ENCODE peak calls at places on chromosome 14, in eight cellular contexts. One of them, this sample, is unnamed.
A peak's percentile ranks its signal among the peaks of the same experiment; 100 is the strongest.

GRCh38 chr14:37145395-37145794 is 27.0 kb downstream of the SLC25A21 start:
- DNase-seq in iPS-NIHi11: no peak
- DNase-seq in D341Med: no peak
- DNase-seq in EL: peak; percentile 55
- DNase-seq in dorsolateral prefrontal cortex: no peak
- DNase-seq in uterus: no peak
- DNase-seq in stimulated activated CD4-positive, alpha-beta T cell treated with anti-CD3 and anti-CD28 coated beads, Interleukin-15, amount 100 ng/mL, for 24 hours: no peak
- DNase-seq in AG04449: no peak
- DNase-seq in this sample: no peak

GRCh38 chr14:28767851-28768548 is 1.4 kb downstream of the FOXG1 start:
- DNase-seq in iPS-NIHi11: peak; percentile 73
- DNase-seq in D341Med: peak; percentile 50
- DNase-seq in EL: no peak
- DNase-seq in dorsolateral prefrontal cortex: no peak
- DNase-seq in uterus: no peak
- DNase-seq in stimulated activated CD4-positive, alpha-beta T cell treated with anti-CD3 and anti-CD28 coated beads, Interleukin-15, amount 100 ng/mL, for 24 hours: no peak
- DNase-seq in AG04449: no peak
- DNase-seq in this sample: peak; percentile 92

GRCh38 chr14:69083181-69083580 is 69.7 kb downstream of the DCAF5 start:
- DNase-seq in iPS-NIHi11: no peak
- DNase-seq in D341Med: no peak
- DNase-seq in EL: no peak
- DNase-seq in dorsolateral prefrontal cortex: no peak
- DNase-seq in uterus: no peak
- DNase-seq in stimulated activated CD4-positive, alpha-beta T cell treated with anti-CD3 and anti-CD28 coated beads, Interleukin-15, amount 100 ng/mL, for 24 hours: no peak
- DNase-seq in AG04449: no peak
- DNase-seq in this sample: no peak

GRCh38 chr14:79395061-79395460 is 816.2 kb downstream of the DIO2 start:
- DNase-seq in iPS-NIHi11: no peak
- DNase-seq in D341Med: no peak
- DNase-seq in EL: peak; percentile 86
- DNase-seq in dorsolateral prefrontal cortex: no peak
- DNase-seq in uterus: no peak
- DNase-seq in stimulated activated CD4-positive, alpha-beta T cell treated with anti-CD3 and anti-CD28 coated beads, Interleukin-15, amount 100 ng/mL, for 24 hours: no peak
- DNase-seq in AG04449: peak; percentile 51
- DNase-seq in this sample: no peak

GRCh38 chr14:50667491-50668007 is 557 bp downstream of the SAV1 start:
- DNase-seq in iPS-NIHi11: peak; percentile 47
- DNase-seq in D341Med: peak; percentile 57
- DNase-seq in EL: no peak
- DNase-seq in dorsolateral prefrontal cortex: no peak
- DNase-seq in uterus: peak; percentile 36
- DNase-seq in stimulated activated CD4-positive, alpha-beta T cell treated with anti-CD3 and anti-CD28 coated beads, Interleukin-15, amount 100 ng/mL, for 24 hours: no peak
- DNase-seq in AG04449: no peak
- DNase-seq in this sample: peak; percentile 77

GRCh38 chr14:24848427-24848826 is 201.5 kb downstream of the STXBP6 start:
- DNase-seq in iPS-NIHi11: no peak
- DNase-seq in D341Med: no peak
- DNase-seq in EL: peak; percentile 71
- DNase-seq in dorsolateral prefrontal cortex: no peak
- DNase-seq in uterus: no peak
- DNase-seq in stimulated activated CD4-positive, alpha-beta T cell treated with anti-CD3 and anti-CD28 coated beads, Interleukin-15, amount 100 ng/mL, for 24 hours: no peak
- DNase-seq in AG04449: no peak
- DNase-seq in this sample: no peak

GRCh38 chr14:90773196-90773486 is 43.1 kb downstream of the TTC7B start:
- DNase-seq in iPS-NIHi11: no peak
- DNase-seq in D341Med: no peak
- DNase-seq in EL: no peak
- DNase-seq in dorsolateral prefrontal cortex: no peak
- DNase-seq in uterus: no peak
- DNase-seq in stimulated activated CD4-positive, alpha-beta T cell treated with anti-CD3 and anti-CD28 coated beads, Interleukin-15, amount 100 ng/mL, for 24 hours: no peak
- DNase-seq in AG04449: no peak
- DNase-seq in this sample: no peak

GRCh38 chr14:41597647-41598046 is 9.0 kb upstream of the LRFN5 start:
- DNase-seq in iPS-NIHi11: no peak
- DNase-seq in D341Med: no peak
- DNase-seq in EL: no peak
- DNase-seq in dorsolateral prefrontal cortex: no peak
- DNase-seq in uterus: no peak
- DNase-seq in stimulated activated CD4-positive, alpha-beta T cell treated with anti-CD3 and anti-CD28 coated beads, Interleukin-15, amount 100 ng/mL, for 24 hours: no peak
- DNase-seq in AG04449: no peak
- DNase-seq in this sample: no peak

GRCh38 chr14:50312734-50313054 is 570 bp downstream of the DMAC2L start:
- DNase-seq in iPS-NIHi11: no peak
- DNase-seq in D341Med: no peak
- DNase-seq in EL: no peak
- DNase-seq in dorsolateral prefrontal cortex: no peak
- DNase-seq in uterus: no peak
- DNase-seq in stimulated activated CD4-positive, alpha-beta T cell treated with anti-CD3 and anti-CD28 coated beads, Interleukin-15, amount 100 ng/mL, for 24 hours: no peak
- DNase-seq in AG04449: no peak
- DNase-seq in this sample: no peak

GRCh38 chr14:100528962-100529560 is 58.2 kb downstream of the BEGAIN start:
- DNase-seq in iPS-NIHi11: peak; percentile 3
- DNase-seq in D341Med: no peak
- DNase-seq in EL: no peak
- DNase-seq in dorsolateral prefrontal cortex: no peak
- DNase-seq in uterus: no peak
- DNase-seq in stimulated activated CD4-positive, alpha-beta T cell treated with anti-CD3 and anti-CD28 coated beads, Interleukin-15, amount 100 ng/mL, for 24 hours: no peak
- DNase-seq in AG04449: no peak
- DNase-seq in this sample: no peak

GRCh38 chr14:30624132-30624423 is 2.0 kb downstream of the SCFD1 start:
- DNase-seq in iPS-NIHi11: no peak
- DNase-seq in D341Med: no peak
- DNase-seq in EL: no peak
- DNase-seq in dorsolateral prefrontal cortex: no peak
- DNase-seq in uterus: no peak
- DNase-seq in stimulated activated CD4-positive, alpha-beta T cell treated with anti-CD3 and anti-CD28 coated beads, Interleukin-15, amount 100 ng/mL, for 24 hours: no peak
- DNase-seq in AG04449: no peak
- DNase-seq in this sample: no peak

GRCh38 chr14:93343266-93343665 is 3.7 kb upstream of the COX8C start:
- DNase-seq in iPS-NIHi11: no peak
- DNase-seq in D341Med: no peak
- DNase-seq in EL: no peak
- DNase-seq in dorsolateral prefrontal cortex: no peak
- DNase-seq in uterus: no peak
- DNase-seq in stimulated activated CD4-positive, alpha-beta T cell treated with anti-CD3 and anti-CD28 coated beads, Interleukin-15, amount 100 ng/mL, for 24 hours: no peak
- DNase-seq in AG04449: no peak
- DNase-seq in this sample: no peak

GRCh38 chr14:105087963-105088811 is 23.0 kb upstream of the GPR132 start:
- DNase-seq in iPS-NIHi11: peak; percentile 59
- DNase-seq in D341Med: peak; percentile 54
- DNase-seq in EL: peak; percentile 91
- DNase-seq in dorsolateral prefrontal cortex: no peak
- DNase-seq in uterus: peak; percentile 66
- DNase-seq in stimulated activated CD4-positive, alpha-beta T cell treated with anti-CD3 and anti-CD28 coated beads, Interleukin-15, amount 100 ng/mL, for 24 hours: no peak
- DNase-seq in AG04449: no peak
- DNase-seq in this sample: peak; percentile 87

GRCh38 chr14:92173668-92174067 is 51.9 kb downstream of the CPSF2 start:
- DNase-seq in iPS-NIHi11: no peak
- DNase-seq in D341Med: no peak
- DNase-seq in EL: peak; percentile 69
- DNase-seq in dorsolateral prefrontal cortex: no peak
- DNase-seq in uterus: no peak
- DNase-seq in stimulated activated CD4-positive, alpha-beta T cell treated with anti-CD3 and anti-CD28 coated beads, Interleukin-15, amount 100 ng/mL, for 24 hours: no peak
- DNase-seq in AG04449: peak; percentile 7
- DNase-seq in this sample: peak; percentile 37

GRCh38 chr14:103105580-103106168 is 11.1 kb downstream of the EXOC3L4 start:
- DNase-seq in iPS-NIHi11: no peak
- DNase-seq in D341Med: peak; percentile 68
- DNase-seq in EL: no peak
- DNase-seq in dorsolateral prefrontal cortex: no peak
- DNase-seq in uterus: no peak
- DNase-seq in stimulated activated CD4-positive, alpha-beta T cell treated with anti-CD3 and anti-CD28 coated beads, Interleukin-15, amount 100 ng/mL, for 24 hours: no peak
- DNase-seq in AG04449: no peak
- DNase-seq in this sample: no peak

GRCh38 chr14:87810711-87811110 is 182.3 kb downstream of the GALC start:
- DNase-seq in iPS-NIHi11: no peak
- DNase-seq in D341Med: no peak
- DNase-seq in EL: no peak
- DNase-seq in dorsolateral prefrontal cortex: no peak
- DNase-seq in uterus: no peak
- DNase-seq in stimulated activated CD4-positive, alpha-beta T cell treated with anti-CD3 and anti-CD28 coated beads, Interleukin-15, amount 100 ng/mL, for 24 hours: no peak
- DNase-seq in AG04449: no peak
- DNase-seq in this sample: peak; percentile 81

GRCh38 chr14:103803661-103804060 is 43.7 kb downstream of the PPP1R13B start:
- DNase-seq in iPS-NIHi11: no peak
- DNase-seq in D341Med: no peak
- DNase-seq in EL: peak; percentile 62
- DNase-seq in dorsolateral prefrontal cortex: no peak
- DNase-seq in uterus: no peak
- DNase-seq in stimulated activated CD4-positive, alpha-beta T cell treated with anti-CD3 and anti-CD28 coated beads, Interleukin-15, amount 100 ng/mL, for 24 hours: no peak
- DNase-seq in AG04449: peak; percentile 44
- DNase-seq in this sample: no peak

GRCh38 chr14:45678163-45678562 is 425.2 kb upstream of the MIS18BP1 start:
- DNase-seq in iPS-NIHi11: no peak
- DNase-seq in D341Med: no peak
- DNase-seq in EL: no peak
- DNase-seq in dorsolateral prefrontal cortex: no peak
- DNase-seq in uterus: no peak
- DNase-seq in stimulated activated CD4-positive, alpha-beta T cell treated with anti-CD3 and anti-CD28 coated beads, Interleukin-15, amount 100 ng/mL, for 24 hours: no peak
- DNase-seq in AG04449: no peak
- DNase-seq in this sample: no peak

GRCh38 chr14:101228949-101229541 is 325.5 kb upstream of the RTL1 start:
- DNase-seq in iPS-NIHi11: no peak
- DNase-seq in D341Med: peak; percentile 30
- DNase-seq in EL: no peak
- DNase-seq in dorsolateral prefrontal cortex: no peak
- DNase-seq in uterus: no peak
- DNase-seq in stimulated activated CD4-positive, alpha-beta T cell treated with anti-CD3 and anti-CD28 coated beads, Interleukin-15, amount 100 ng/mL, for 24 hours: no peak
- DNase-seq in AG04449: no peak
- DNase-seq in this sample: peak; percentile 33

GRCh38 chr14:84225243-84225642 is 1304.7 kb upstream of the FLRT2 start:
- DNase-seq in iPS-NIHi11: no peak
- DNase-seq in D341Med: no peak
- DNase-seq in EL: no peak
- DNase-seq in dorsolateral prefrontal cortex: no peak
- DNase-seq in uterus: no peak
- DNase-seq in stimulated activated CD4-positive, alpha-beta T cell treated with anti-CD3 and anti-CD28 coated beads, Interleukin-15, amount 100 ng/mL, for 24 hours: no peak
- DNase-seq in AG04449: no peak
- DNase-seq in this sample: no peak

GRCh38 chr14:100616854-100617714 is 29.9 kb upstream of the BEGAIN start:
- DNase-seq in iPS-NIHi11: no peak
- DNase-seq in D341Med: no peak
- DNase-seq in EL: no peak
- DNase-seq in dorsolateral prefrontal cortex: no peak
- DNase-seq in uterus: peak; percentile 2
- DNase-seq in stimulated activated CD4-positive, alpha-beta T cell treated with anti-CD3 and anti-CD28 coated beads, Interleukin-15, amount 100 ng/mL, for 24 hours: no peak
- DNase-seq in AG04449: no peak
- DNase-seq in this sample: no peak

GRCh38 chr14:37452323-37452722 is 142.7 kb downstream of the FOXA1 start:
- DNase-seq in iPS-NIHi11: no peak
- DNase-seq in D341Med: no peak
- DNase-seq in EL: no peak
- DNase-seq in dorsolateral prefrontal cortex: no peak
- DNase-seq in uterus: no peak
- DNase-seq in stimulated activated CD4-positive, alpha-beta T cell treated with anti-CD3 and anti-CD28 coated beads, Interleukin-15, amount 100 ng/mL, for 24 hours: no peak
- DNase-seq in AG04449: no peak
- DNase-seq in this sample: no peak

GRCh38 chr14:83838221-83838620 is 1691.7 kb upstream of the FLRT2 start:
- DNase-seq in iPS-NIHi11: no peak
- DNase-seq in D341Med: no peak
- DNase-seq in EL: no peak
- DNase-seq in dorsolateral prefrontal cortex: no peak
- DNase-seq in uterus: no peak
- DNase-seq in stimulated activated CD4-positive, alpha-beta T cell treated with anti-CD3 and anti-CD28 coated beads, Interleukin-15, amount 100 ng/mL, for 24 hours: no peak
- DNase-seq in AG04449: no peak
- DNase-seq in this sample: peak; percentile 18

GRCh38 chr14:68768316-68768715 is 24.6 kb downstream of the ZFP36L1 start:
- DNase-seq in iPS-NIHi11: no peak
- DNase-seq in D341Med: no peak
- DNase-seq in EL: no peak
- DNase-seq in dorsolateral prefrontal cortex: no peak
- DNase-seq in uterus: no peak
- DNase-seq in stimulated activated CD4-positive, alpha-beta T cell treated with anti-CD3 and anti-CD28 coated beads, Interleukin-15, amount 100 ng/mL, for 24 hours: no peak
- DNase-seq in AG04449: no peak
- DNase-seq in this sample: no peak

GRCh38 chr14:69636718-69637480 is 25.5 kb downstream of the SUSD6 start:
- DNase-seq in iPS-NIHi11: no peak
- DNase-seq in D341Med: no peak
- DNase-seq in EL: no peak
- DNase-seq in dorsolateral prefrontal cortex: no peak
- DNase-seq in uterus: no peak
- DNase-seq in stimulated activated CD4-positive, alpha-beta T cell treated with anti-CD3 and anti-CD28 coated beads, Interleukin-15, amount 100 ng/mL, for 24 hours: no peak
- DNase-seq in AG04449: no peak
- DNase-seq in this sample: no peak

GRCh38 chr14:91333640-91334039 is 84.0 kb downstream of the CCDC88C start:
- DNase-seq in iPS-NIHi11: no peak
- DNase-seq in D341Med: no peak
- DNase-seq in EL: no peak
- DNase-seq in dorsolateral prefrontal cortex: no peak
- DNase-seq in uterus: no peak
- DNase-seq in stimulated activated CD4-positive, alpha-beta T cell treated with anti-CD3 and anti-CD28 coated beads, Interleukin-15, amount 100 ng/mL, for 24 hours: no peak
- DNase-seq in AG04449: no peak
- DNase-seq in this sample: no peak

GRCh38 chr14:64387232-64387737 is 868 bp upstream of the MTHFD1 start:
- DNase-seq in iPS-NIHi11: peak; percentile 15
- DNase-seq in D341Med: no peak
- DNase-seq in EL: peak; percentile 42
- DNase-seq in dorsolateral prefrontal cortex: no peak
- DNase-seq in uterus: no peak
- DNase-seq in stimulated activated CD4-positive, alpha-beta T cell treated with anti-CD3 and anti-CD28 coated beads, Interleukin-15, amount 100 ng/mL, for 24 hours: no peak
- DNase-seq in AG04449: no peak
- DNase-seq in this sample: peak; percentile 57

GRCh38 chr14:104249092-104249491 is 110.7 kb downstream of the KIF26A start:
- DNase-seq in iPS-NIHi11: no peak
- DNase-seq in D341Med: peak; percentile 31
- DNase-seq in EL: no peak
- DNase-seq in dorsolateral prefrontal cortex: no peak
- DNase-seq in uterus: no peak
- DNase-seq in stimulated activated CD4-positive, alpha-beta T cell treated with anti-CD3 and anti-CD28 coated beads, Interleukin-15, amount 100 ng/mL, for 24 hours: no peak
- DNase-seq in AG04449: no peak
- DNase-seq in this sample: no peak

GRCh38 chr14:42140831-42141279 is 534.2 kb downstream of the LRFN5 start:
- DNase-seq in iPS-NIHi11: no peak
- DNase-seq in D341Med: no peak
- DNase-seq in EL: peak; percentile 20
- DNase-seq in dorsolateral prefrontal cortex: no peak
- DNase-seq in uterus: no peak
- DNase-seq in stimulated activated CD4-positive, alpha-beta T cell treated with anti-CD3 and anti-CD28 coated beads, Interleukin-15, amount 100 ng/mL, for 24 hours: no peak
- DNase-seq in AG04449: peak; percentile 61
- DNase-seq in this sample: no peak

GRCh38 chr14:83085725-83086124 is 1552.1 kb upstream of the SEL1L start:
- DNase-seq in iPS-NIHi11: peak; percentile 17
- DNase-seq in D341Med: no peak
- DNase-seq in EL: no peak
- DNase-seq in dorsolateral prefrontal cortex: no peak
- DNase-seq in uterus: no peak
- DNase-seq in stimulated activated CD4-positive, alpha-beta T cell treated with anti-CD3 and anti-CD28 coated beads, Interleukin-15, amount 100 ng/mL, for 24 hours: no peak
- DNase-seq in AG04449: no peak
- DNase-seq in this sample: peak; percentile 36

GRCh38 chr14:49876563-49877127 is 16.2 kb upstream of the ARF6 start:
- DNase-seq in iPS-NIHi11: no peak
- DNase-seq in D341Med: no peak
- DNase-seq in EL: no peak
- DNase-seq in dorsolateral prefrontal cortex: no peak
- DNase-seq in uterus: no peak
- DNase-seq in stimulated activated CD4-positive, alpha-beta T cell treated with anti-CD3 and anti-CD28 coated beads, Interleukin-15, amount 100 ng/mL, for 24 hours: no peak
- DNase-seq in AG04449: no peak
- DNase-seq in this sample: no peak

GRCh38 chr14:50844397-50844796 is 13.4 kb upstream of the NIN start:
- DNase-seq in iPS-NIHi11: no peak
- DNase-seq in D341Med: no peak
- DNase-seq in EL: peak; percentile 58
- DNase-seq in dorsolateral prefrontal cortex: no peak
- DNase-seq in uterus: no peak
- DNase-seq in stimulated activated CD4-positive, alpha-beta T cell treated with anti-CD3 and anti-CD28 coated beads, Interleukin-15, amount 100 ng/mL, for 24 hours: no peak
- DNase-seq in AG04449: no peak
- DNase-seq in this sample: no peak

GRCh38 chr14:72643317-72643801 is 250.5 kb downstream of the DPF3 start:
- DNase-seq in iPS-NIHi11: no peak
- DNase-seq in D341Med: peak; percentile 85
- DNase-seq in EL: peak; percentile 99
- DNase-seq in dorsolateral prefrontal cortex: peak; percentile 56
- DNase-seq in uterus: no peak
- DNase-seq in stimulated activated CD4-positive, alpha-beta T cell treated with anti-CD3 and anti-CD28 coated beads, Interleukin-15, amount 100 ng/mL, for 24 hours: no peak
- DNase-seq in AG04449: peak; percentile 95
- DNase-seq in this sample: peak; percentile 72

GRCh38 chr14:89621009-89621421 is 204.0 kb upstream of the FOXN3 start:
- DNase-seq in iPS-NIHi11: no peak
- DNase-seq in D341Med: no peak
- DNase-seq in EL: no peak
- DNase-seq in dorsolateral prefrontal cortex: no peak
- DNase-seq in uterus: no peak
- DNase-seq in stimulated activated CD4-positive, alpha-beta T cell treated with anti-CD3 and anti-CD28 coated beads, Interleukin-15, amount 100 ng/mL, for 24 hours: peak; percentile 67
- DNase-seq in AG04449: no peak
- DNase-seq in this sample: no peak